ENCODE peak calls at places on chromosomes 4 and X, in four cellular contexts. One of them, this sample, is unnamed. For H3K9me3, the result is how much of the 10 kb centered on the place peaks cover.

GRCh38 chr4:140568507-140569306 is at the start of gene UCP1:
- DNase-seq in OCI-LY7: no peak
- DNase-seq in heart left ventricle: no peak
- DNase-seq in effector memory CD4-positive, alpha-beta T cell: no peak
- DNase-seq in this sample: peak

GRCh38 chrX:73913580-73913979 is 350.6 kb downstream of the CHIC1 start:
- DNase-seq in heart left ventricle: no peak
- DNase-seq in effector memory CD4-positive, alpha-beta T cell: no peak
- DNase-seq in OCI-LY7: no peak
- DNase-seq in this sample: no peak

GRCh38 chr4:163565228-163566040 is 70.9 kb downstream of the TMA16 start:
- DNase-seq in OCI-LY7: no peak
- DNase-seq in effector memory CD4-positive, alpha-beta T cell: no peak
- DNase-seq in heart left ventricle: no peak
- DNase-seq in this sample: peak

GRCh38 chrX:72126539-72127140 is 5.1 kb downstream of the RTL5 start:
- DNase-seq in heart left ventricle: peak
- DNase-seq in effector memory CD4-positive, alpha-beta T cell: peak
- DNase-seq in OCI-LY7: peak
- DNase-seq in this sample: peak

GRCh38 chr4:75484195-75484594 is 30.0 kb downstream of the RCHY1 start:
- DNase-seq in heart left ventricle: no peak
- DNase-seq in effector memory CD4-positive, alpha-beta T cell: no peak
- DNase-seq in OCI-LY7: no peak
- DNase-seq in this sample: no peak

GRCh38 chrX:125382148-125382628 is 62.5 kb downstream of the TEX13C start:
- DNase-seq in OCI-LY7: no peak
- DNase-seq in heart left ventricle: no peak
- DNase-seq in effector memory CD4-positive, alpha-beta T cell: no peak
- DNase-seq in this sample: no peak

GRCh38 chr4:141730805-141731204 is 94.4 kb downstream of the IL15 start:
- DNase-seq in effector memory CD4-positive, alpha-beta T cell: no peak
- DNase-seq in heart left ventricle: no peak
- DNase-seq in OCI-LY7: no peak
- DNase-seq in this sample: no peak

GRCh38 chr4:76078033-76078613 is 3.6 kb downstream of the ART3 start:
- DNase-seq in effector memory CD4-positive, alpha-beta T cell: no peak
- DNase-seq in heart left ventricle: no peak
- DNase-seq in OCI-LY7: no peak
- DNase-seq in this sample: no peak

GRCh38 chrX:72203421-72203820 is 21.9 kb downstream of the PIN4 start:
- DNase-seq in OCI-LY7: no peak
- DNase-seq in heart left ventricle: no peak
- DNase-seq in effector memory CD4-positive, alpha-beta T cell: no peak
- DNase-seq in this sample: no peak

GRCh38 chrX:136086521-136086920 is 60.8 kb upstream of the FHL1 start:
- DNase-seq in OCI-LY7: no peak
- DNase-seq in heart left ventricle: no peak
- DNase-seq in effector memory CD4-positive, alpha-beta T cell: no peak
- DNase-seq in this sample: no peak

GRCh38 chr4:11421116-11421515 is 7.6 kb downstream of the HS3ST1 start:
- DNase-seq in heart left ventricle: no peak
- DNase-seq in OCI-LY7: no peak
- DNase-seq in effector memory CD4-positive, alpha-beta T cell: no peak
- DNase-seq in this sample: no peak

GRCh38 chr4:154727540-154727939 is 16.3 kb upstream of the LRAT start:
- DNase-seq in effector memory CD4-positive, alpha-beta T cell: no peak
- DNase-seq in OCI-LY7: no peak
- DNase-seq in heart left ventricle: no peak
- DNase-seq in this sample: no peak

GRCh38 chrX:146614693-146615524 is 194.7 kb upstream of the CXorf51B start:
- DNase-seq in effector memory CD4-positive, alpha-beta T cell: no peak
- DNase-seq in heart left ventricle: no peak
- DNase-seq in OCI-LY7: no peak
- DNase-seq in this sample: no peak

GRCh38 chr4:6825403-6825802 is 42.9 kb downstream of the KIAA0232 start:
- DNase-seq in OCI-LY7: no peak
- DNase-seq in heart left ventricle: no peak
- DNase-seq in effector memory CD4-positive, alpha-beta T cell: no peak
- DNase-seq in this sample: no peak

GRCh38 chr4:162117051-162117450 is 46.7 kb downstream of the FSTL5 start:
- DNase-seq in heart left ventricle: no peak
- DNase-seq in effector memory CD4-positive, alpha-beta T cell: no peak
- DNase-seq in OCI-LY7: no peak
- DNase-seq in this sample: peak

GRCh38 chrX:49199906-49200771 is at the start of gene SYP:
- DNase-seq in effector memory CD4-positive, alpha-beta T cell: peak
- DNase-seq in heart left ventricle: peak
- DNase-seq in OCI-LY7: peak
- DNase-seq in this sample: peak

GRCh38 chrX:104913348-104913747 is 307.1 kb downstream of the TEX13A start:
- DNase-seq in effector memory CD4-positive, alpha-beta T cell: no peak
- DNase-seq in heart left ventricle: no peak
- DNase-seq in OCI-LY7: peak
- DNase-seq in this sample: no peak

GRCh38 chr4:85548841-85549240 is 73.9 kb downstream of the ARHGAP24 start:
- DNase-seq in heart left ventricle: no peak
- DNase-seq in effector memory CD4-positive, alpha-beta T cell: no peak
- DNase-seq in OCI-LY7: no peak
- DNase-seq in this sample: no peak

GRCh38 chr4:42767669-42768068 is 110.8 kb upstream of the ATP8A1 start:
- DNase-seq in OCI-LY7: no peak
- DNase-seq in heart left ventricle: no peak
- DNase-seq in effector memory CD4-positive, alpha-beta T cell: no peak
- DNase-seq in this sample: no peak

GRCh38 chr4:53705151-53705764 is 114.0 kb upstream of the LNX1 start:
- DNase-seq in heart left ventricle: no peak
- DNase-seq in OCI-LY7: peak
- DNase-seq in effector memory CD4-positive, alpha-beta T cell: no peak
- DNase-seq in this sample: no peak

GRCh38 chr4:100391913-100392312 is 125.9 kb downstream of the EMCN start:
- DNase-seq in effector memory CD4-positive, alpha-beta T cell: no peak
- DNase-seq in heart left ventricle: no peak
- DNase-seq in OCI-LY7: no peak
- DNase-seq in this sample: no peak

GRCh38 chr4:88569944-88570455 is 22.3 kb upstream of the HERC3 start:
- DNase-seq in effector memory CD4-positive, alpha-beta T cell: no peak
- DNase-seq in OCI-LY7: no peak
- DNase-seq in heart left ventricle: no peak
- DNase-seq in this sample: no peak

GRCh38 chr4:51870441-51871188 is 27.7 kb downstream of the DCUN1D4 start:
- DNase-seq in heart left ventricle: no peak
- DNase-seq in effector memory CD4-positive, alpha-beta T cell: no peak
- DNase-seq in OCI-LY7: no peak
- DNase-seq in this sample: no peak

GRCh38 chr4:110623710-110624015 is 786 bp upstream of the PITX2 start:
- DNase-seq in effector memory CD4-positive, alpha-beta T cell: no peak
- DNase-seq in heart left ventricle: no peak
- DNase-seq in OCI-LY7: no peak
- DNase-seq in this sample: no peak

GRCh38 chr4:110626532-110627153 is 3.8 kb upstream of the PITX2 start:
- DNase-seq in OCI-LY7: no peak
- DNase-seq in heart left ventricle: no peak
- DNase-seq in effector memory CD4-positive, alpha-beta T cell: no peak
- DNase-seq in this sample: no peak

GRCh38 chr4:110624016-110624770 is 1.3 kb upstream of the PITX2 start:
- DNase-seq in effector memory CD4-positive, alpha-beta T cell: no peak
- DNase-seq in OCI-LY7: no peak
- DNase-seq in heart left ventricle: no peak
- DNase-seq in this sample: no peak

GRCh38 chr4:110624904-110625494 is 2.1 kb upstream of the PITX2 start:
- DNase-seq in effector memory CD4-positive, alpha-beta T cell: no peak
- DNase-seq in heart left ventricle: no peak
- DNase-seq in OCI-LY7: no peak
- DNase-seq in this sample: no peak

GRCh38 chr4:110625593-110626292 is 2.9 kb upstream of the PITX2 start:
- DNase-seq in OCI-LY7: no peak
- DNase-seq in effector memory CD4-positive, alpha-beta T cell: no peak
- DNase-seq in heart left ventricle: no peak
- DNase-seq in this sample: no peak
- H3K9me3 ChIP-seq in OCI-LY7: under half
- H3K9me3 ChIP-seq in effector memory CD4-positive, alpha-beta T cell: under half
- H3K9me3 ChIP-seq in heart left ventricle: under half
- H3K9me3 ChIP-seq in this sample: under half

GRCh38 chr4:152115794-152116193 is 355.0 kb upstream of the GATB start:
- DNase-seq in effector memory CD4-positive, alpha-beta T cell: peak
- DNase-seq in OCI-LY7: no peak
- DNase-seq in heart left ventricle: no peak
- DNase-seq in this sample: no peak

GRCh38 chr4:152117054-152117453 is 356.2 kb upstream of the GATB start:
- DNase-seq in OCI-LY7: no peak
- DNase-seq in effector memory CD4-positive, alpha-beta T cell: no peak
- DNase-seq in heart left ventricle: no peak
- DNase-seq in this sample: no peak

GRCh38 chr4:152112887-152113286 is 352.1 kb upstream of the GATB start:
- DNase-seq in OCI-LY7: no peak
- DNase-seq in heart left ventricle: no peak
- DNase-seq in effector memory CD4-positive, alpha-beta T cell: no peak
- DNase-seq in this sample: no peak

GRCh38 chr4:152114562-152114961 is 353.8 kb upstream of the GATB start:
- DNase-seq in OCI-LY7: no peak
- DNase-seq in heart left ventricle: no peak
- DNase-seq in effector memory CD4-positive, alpha-beta T cell: no peak
- DNase-seq in this sample: no peak

GRCh38 chr4:152115121-152115520 is 354.3 kb upstream of the GATB start:
- DNase-seq in heart left ventricle: no peak
- DNase-seq in OCI-LY7: no peak
- DNase-seq in effector memory CD4-positive, alpha-beta T cell: no peak
- DNase-seq in this sample: no peak
- H3K27ac ChIP-seq in heart left ventricle: peak
- H3K27ac ChIP-seq in OCI-LY7: no peak
- H3K27ac ChIP-seq in effector memory CD4-positive, alpha-beta T cell: no peak
- H3K27ac ChIP-seq in this sample: no peak

GRCh38 chrX:2412131-2412530 is 88.6 kb downstream of the DHRSX start:
- DNase-seq in heart left ventricle: no peak
- DNase-seq in OCI-LY7: no peak
- DNase-seq in effector memory CD4-positive, alpha-beta T cell: no peak
- DNase-seq in this sample: no peak

GRCh38 chrX:2417205-2417604 is 83.6 kb downstream of the DHRSX start:
- DNase-seq in heart left ventricle: no peak
- DNase-seq in effector memory CD4-positive, alpha-beta T cell: no peak
- DNase-seq in OCI-LY7: no peak
- DNase-seq in this sample: no peak

GRCh38 chrX:2410279-2411020 is 90.3 kb downstream of the DHRSX start:
- DNase-seq in heart left ventricle: no peak
- DNase-seq in OCI-LY7: no peak
- DNase-seq in effector memory CD4-positive, alpha-beta T cell: no peak
- DNase-seq in this sample: no peak

GRCh38 chrX:2414384-2414783 is 86.4 kb downstream of the DHRSX start:
- DNase-seq in OCI-LY7: no peak
- DNase-seq in effector memory CD4-positive, alpha-beta T cell: no peak
- DNase-seq in heart left ventricle: no peak
- DNase-seq in this sample: no peak

DNA sequence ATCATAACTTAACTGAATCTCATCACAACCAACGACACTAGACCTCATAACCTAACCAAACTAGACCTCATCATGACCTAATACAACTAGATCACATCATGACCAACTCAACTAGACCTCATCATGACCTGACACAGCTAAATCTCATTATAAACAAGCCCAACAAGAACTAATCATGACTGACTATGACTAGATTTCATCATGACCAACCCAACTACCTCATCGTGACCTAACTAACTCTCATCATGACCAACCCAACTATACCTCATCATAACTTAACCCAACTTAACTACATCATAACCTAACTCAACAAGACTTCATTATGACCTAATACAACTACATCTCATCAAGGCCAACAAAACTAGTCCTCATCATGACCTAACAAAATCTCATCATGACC is 86.8 kb downstream of the DHRSX start:
- DNase-seq in heart left ventricle: no peak
- DNase-seq in effector memory CD4-positive, alpha-beta T cell: no peak
- DNase-seq in OCI-LY7: no peak
- DNase-seq in this sample: no peak
- H3K9me3 ChIP-seq in heart left ventricle: under half
- H3K9me3 ChIP-seq in effector memory CD4-positive, alpha-beta T cell: under half
- H3K9me3 ChIP-seq in OCI-LY7: under half
- H3K9me3 ChIP-seq in this sample: under half

DNA sequence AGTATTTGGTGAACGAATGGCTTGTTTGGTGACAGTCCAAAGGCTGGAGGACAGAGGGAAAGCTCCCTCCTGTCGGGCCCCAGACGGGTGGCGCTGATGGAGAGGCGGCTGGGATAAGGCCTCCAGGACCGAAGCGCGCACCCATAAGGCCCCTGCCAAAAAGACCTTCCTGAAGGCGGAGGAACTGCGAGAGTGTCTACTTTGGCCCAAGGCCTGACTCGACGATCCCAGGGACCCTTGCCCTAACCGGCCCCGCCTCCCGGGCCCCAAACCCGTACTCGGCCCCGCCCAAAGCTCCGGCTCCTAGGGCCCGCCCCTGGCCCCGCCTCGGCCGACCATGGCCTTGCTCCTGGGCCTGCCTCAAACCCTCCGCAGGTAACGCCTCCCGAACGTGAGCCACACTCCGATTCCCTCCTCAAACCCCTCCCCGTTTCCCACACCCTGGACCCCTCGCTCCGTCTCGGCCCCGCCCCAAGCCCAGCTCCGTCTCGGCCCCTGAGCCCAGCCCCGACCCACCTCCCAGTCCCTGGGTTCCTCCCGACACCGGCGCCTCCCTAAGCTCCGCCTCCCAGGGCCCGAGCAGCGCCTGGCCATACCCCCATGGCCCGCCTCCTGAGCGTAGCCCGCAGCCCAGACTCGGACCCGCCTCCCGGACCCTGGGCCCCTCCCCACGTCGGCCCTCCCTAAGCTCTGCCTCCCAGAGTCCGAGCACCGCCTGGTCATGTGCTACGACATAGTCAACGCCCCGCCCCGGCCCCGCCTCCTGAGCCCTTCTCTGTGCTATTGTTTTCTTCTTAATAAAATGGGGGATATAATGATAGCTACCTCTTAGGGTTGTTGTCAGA is 90.0 kb upstream of the DRD5 start:
- DNase-seq in OCI-LY7: peak
- DNase-seq in effector memory CD4-positive, alpha-beta T cell: peak
- DNase-seq in heart left ventricle: peak
- DNase-seq in this sample: peak
- H3K27ac ChIP-seq in OCI-LY7: no peak
- H3K27ac ChIP-seq in effector memory CD4-positive, alpha-beta T cell: peak
- H3K27ac ChIP-seq in heart left ventricle: peak
- H3K27ac ChIP-seq in this sample: peak

GRCh38 chr4:19736968-19737756 is 514.5 kb upstream of the SLIT2 start:
- DNase-seq in effector memory CD4-positive, alpha-beta T cell: no peak
- DNase-seq in OCI-LY7: no peak
- DNase-seq in heart left ventricle: no peak
- DNase-seq in this sample: no peak
- H3K9me3 ChIP-seq in effector memory CD4-positive, alpha-beta T cell: under half
- H3K9me3 ChIP-seq in OCI-LY7: under half
- H3K9me3 ChIP-seq in heart left ventricle: under half
- H3K9me3 ChIP-seq in this sample: under half

DNA sequence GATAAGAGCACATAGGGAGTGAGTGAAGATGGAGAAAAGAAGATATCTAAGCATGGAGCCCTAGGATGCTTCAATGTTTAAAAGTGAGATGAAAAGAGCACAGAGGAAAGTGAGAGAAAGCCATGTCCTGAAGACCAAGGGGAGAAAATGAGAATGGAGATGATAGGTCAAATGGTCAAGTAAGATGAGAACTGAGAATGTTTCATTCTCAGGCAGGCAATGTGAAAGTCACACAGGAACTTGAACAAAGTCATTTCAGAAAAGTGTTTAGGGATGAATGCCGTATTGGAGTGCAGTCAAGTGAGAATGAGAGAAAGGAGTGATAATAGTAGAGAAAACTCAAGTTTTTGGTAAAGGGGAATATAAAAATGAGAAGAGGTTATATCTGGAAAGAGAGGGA is 148.7 kb upstream of the PTCHD1 start:
- DNase-seq in OCI-LY7: no peak
- DNase-seq in heart left ventricle: no peak
- DNase-seq in effector memory CD4-positive, alpha-beta T cell: no peak
- DNase-seq in this sample: no peak
- H3K27ac ChIP-seq in OCI-LY7: no peak
- H3K27ac ChIP-seq in heart left ventricle: no peak
- H3K27ac ChIP-seq in effector memory CD4-positive, alpha-beta T cell: no peak
- H3K27ac ChIP-seq in this sample: no peak